ENCODE peak calls at places on chromosomes 13 and 19, in five cellular contexts. One of them, this sample, is unnamed.

GRCh38 chr13:51643114-51643881 is 59.0 kb downstream of the WDFY2 start:
- DNase-seq in tibial artery: no peak
- DNase-seq in fibroblast of lung: peak; percentile 81
- DNase-seq in small intestine: no peak
- DNase-seq in GM23248: peak; percentile 94
- DNase-seq in this sample: peak; percentile 93

GRCh38 chr19:52200044-52200443 is 10.2 kb downstream of the PPP2R1A start:
- DNase-seq in tibial artery: peak; percentile 76
- DNase-seq in fibroblast of lung: peak; percentile 46
- DNase-seq in small intestine: no peak
- DNase-seq in GM23248: peak; percentile 93
- DNase-seq in this sample: peak; percentile 68

GRCh38 chr13:80604094-80604493 is 263.2 kb upstream of the SPRY2 start:
- DNase-seq in small intestine: no peak
- DNase-seq in tibial artery: no peak
- DNase-seq in fibroblast of lung: no peak
- DNase-seq in GM23248: no peak
- DNase-seq in this sample: no peak

GRCh38 chr19:38264486-38265212 is at the start of gene SPINT2:
- DNase-seq in tibial artery: no peak
- DNase-seq in small intestine: no peak
- DNase-seq in GM23248: peak; percentile 26
- DNase-seq in fibroblast of lung: no peak
- DNase-seq in this sample: no peak

GRCh38 chr13:66424417-66424816 is 805.7 kb downstream of the PCDH9 start:
- DNase-seq in tibial artery: no peak
- DNase-seq in fibroblast of lung: peak; percentile 69
- DNase-seq in small intestine: no peak
- DNase-seq in GM23248: no peak
- DNase-seq in this sample: peak; percentile 72

GRCh38 chr13:110387451-110388140 is 80.5 kb downstream of the COL4A2 start:
- DNase-seq in GM23248: no peak
- DNase-seq in small intestine: no peak
- DNase-seq in fibroblast of lung: peak; percentile 64
- DNase-seq in tibial artery: peak; percentile 89
- DNase-seq in this sample: no peak

GRCh38 chr13:35797946-35798345 is 321.5 kb upstream of the MAB21L1 start:
- DNase-seq in tibial artery: no peak
- DNase-seq in GM23248: no peak
- DNase-seq in fibroblast of lung: no peak
- DNase-seq in small intestine: no peak
- DNase-seq in this sample: no peak

GRCh38 chr13:30708541-30708940 is 26.8 kb upstream of the ALOX5AP start:
- DNase-seq in fibroblast of lung: peak; percentile 55
- DNase-seq in small intestine: no peak
- DNase-seq in tibial artery: no peak
- DNase-seq in GM23248: peak; percentile 33
- DNase-seq in this sample: peak; percentile 61

GRCh38 chr13:105948143-105948542 is 587.3 kb downstream of the EFNB2 start:
- DNase-seq in GM23248: no peak
- DNase-seq in fibroblast of lung: no peak
- DNase-seq in small intestine: no peak
- DNase-seq in tibial artery: no peak
- DNase-seq in this sample: no peak

GRCh38 chr13:113220877-113221276 is 11.5 kb downstream of the CUL4A start:
- DNase-seq in tibial artery: no peak
- DNase-seq in GM23248: no peak
- DNase-seq in small intestine: no peak
- DNase-seq in fibroblast of lung: peak; percentile 17
- DNase-seq in this sample: peak; percentile 8

GRCh38 chr19:11554160-11554559 is 4.9 kb downstream of the ELOF1 start:
- DNase-seq in fibroblast of lung: no peak
- DNase-seq in GM23248: no peak
- DNase-seq in small intestine: no peak
- DNase-seq in tibial artery: no peak
- DNase-seq in this sample: no peak

GRCh38 chr19:17294051-17294891 is 9.0 kb downstream of the ABHD8 start:
- DNase-seq in GM23248: peak; percentile 49
- DNase-seq in small intestine: no peak
- DNase-seq in fibroblast of lung: no peak
- DNase-seq in tibial artery: no peak
- DNase-seq in this sample: no peak

GRCh38 chr19:3520166-3521103 is 14.3 kb downstream of the FZR1 start:
- DNase-seq in small intestine: peak; percentile 93
- DNase-seq in tibial artery: no peak
- DNase-seq in GM23248: no peak
- DNase-seq in fibroblast of lung: no peak
- DNase-seq in this sample: no peak

GRCh38 chr13:76886292-76887061 is at the start of gene KCTD12:
- DNase-seq in GM23248: peak; percentile 92
- DNase-seq in fibroblast of lung: peak; percentile 87
- DNase-seq in small intestine: peak; percentile 34
- DNase-seq in tibial artery: peak; percentile 94
- DNase-seq in this sample: peak; percentile 74

GRCh38 chr13:25771208-25771607 is 280.6 kb downstream of the SHISA2 start:
- DNase-seq in small intestine: no peak
- DNase-seq in tibial artery: no peak
- DNase-seq in GM23248: no peak
- DNase-seq in fibroblast of lung: no peak
- DNase-seq in this sample: peak; percentile 33

GRCh38 chr19:33388817-33389573 is 15.5 kb downstream of the CEBPG start:
- DNase-seq in tibial artery: peak; percentile 76
- DNase-seq in GM23248: no peak
- DNase-seq in fibroblast of lung: no peak
- DNase-seq in small intestine: no peak
- DNase-seq in this sample: no peak

GRCh38 chr19:44112802-44113137 is 429 bp upstream of the ZNF225 start:
- DNase-seq in small intestine: no peak
- DNase-seq in fibroblast of lung: no peak
- DNase-seq in tibial artery: no peak
- DNase-seq in GM23248: no peak
- DNase-seq in this sample: no peak

GRCh38 chr13:49084961-49085360 is 109.2 kb downstream of the FNDC3A start:
- DNase-seq in GM23248: no peak
- DNase-seq in small intestine: no peak
- DNase-seq in tibial artery: no peak
- DNase-seq in fibroblast of lung: no peak
- DNase-seq in this sample: no peak

GRCh38 chr13:58619396-58620113 is 988.0 kb downstream of the PCDH17 start:
- DNase-seq in fibroblast of lung: no peak
- DNase-seq in GM23248: no peak
- DNase-seq in small intestine: no peak
- DNase-seq in tibial artery: no peak
- DNase-seq in this sample: peak; percentile 4

GRCh38 chr19:10112037-10112751 is 701 bp downstream of the P2RY11 start:
- DNase-seq in GM23248: peak; percentile 43
- DNase-seq in fibroblast of lung: no peak
- DNase-seq in tibial artery: no peak
- DNase-seq in small intestine: no peak
- DNase-seq in this sample: no peak

GRCh38 chr13:21436582-21436981 is 22.5 kb downstream of the ZDHHC20 start:
- DNase-seq in small intestine: no peak
- DNase-seq in fibroblast of lung: no peak
- DNase-seq in GM23248: no peak
- DNase-seq in tibial artery: no peak
- DNase-seq in this sample: no peak

GRCh38 chr19:16161848-16162247 is 11.5 kb downstream of the CIB3 start:
- DNase-seq in small intestine: no peak
- DNase-seq in GM23248: peak; percentile 61
- DNase-seq in fibroblast of lung: peak; percentile 63
- DNase-seq in tibial artery: no peak
- DNase-seq in this sample: peak; percentile 69

GRCh38 chr19:12872941-12873890 is 8.0 kb downstream of the DNASE2 start:
- DNase-seq in tibial artery: peak; percentile 78
- DNase-seq in GM23248: peak; percentile 57
- DNase-seq in fibroblast of lung: peak; percentile 35
- DNase-seq in small intestine: peak; percentile 86
- DNase-seq in this sample: no peak

GRCh38 chr13:51770160-51770559 is 33.8 kb downstream of the DHRS12 start:
- DNase-seq in GM23248: no peak
- DNase-seq in fibroblast of lung: no peak
- DNase-seq in small intestine: no peak
- DNase-seq in tibial artery: no peak
- DNase-seq in this sample: no peak

GRCh38 chr19:8208710-8209110 is 460 bp upstream of the CERS4 start:
- DNase-seq in tibial artery: peak; percentile 73
- DNase-seq in GM23248: no peak
- DNase-seq in fibroblast of lung: no peak
- DNase-seq in small intestine: peak; percentile 42
- DNase-seq in this sample: no peak

GRCh38 chr19:54440641-54441040 is 8.4 kb upstream of the LENG8 start:
- DNase-seq in small intestine: no peak
- DNase-seq in tibial artery: no peak
- DNase-seq in GM23248: no peak
- DNase-seq in fibroblast of lung: no peak
- DNase-seq in this sample: no peak

GRCh38 chr13:36919833-36920611 is at the start of gene SMAD9:
- DNase-seq in small intestine: peak; percentile 34
- DNase-seq in fibroblast of lung: peak; percentile 59
- DNase-seq in tibial artery: peak; percentile 87
- DNase-seq in GM23248: peak; percentile 95
- DNase-seq in this sample: peak; percentile 41

GRCh38 chr19:38737921-38738731 is 6.1 kb downstream of the CAPN12 start:
- DNase-seq in small intestine: no peak
- DNase-seq in GM23248: no peak
- DNase-seq in fibroblast of lung: no peak
- DNase-seq in tibial artery: no peak
- DNase-seq in this sample: no peak

GRCh38 chr19:43465468-43466120 is at the start of gene LYPD3:
- DNase-seq in tibial artery: no peak
- DNase-seq in fibroblast of lung: peak; percentile 54
- DNase-seq in small intestine: peak; percentile 54
- DNase-seq in GM23248: peak; percentile 82
- DNase-seq in this sample: no peak

GRCh38 chr19:15265849-15266248 is 33.6 kb upstream of the EPHX3 start:
- DNase-seq in tibial artery: peak; percentile 98
- DNase-seq in fibroblast of lung: peak; percentile 99
- DNase-seq in GM23248: peak; percentile 94
- DNase-seq in small intestine: no peak
- DNase-seq in this sample: peak; percentile 92

GRCh38 chr19:42158926-42159325 is 26.7 kb upstream of the POU2F2 start:
- DNase-seq in GM23248: no peak
- DNase-seq in small intestine: no peak
- DNase-seq in fibroblast of lung: no peak
- DNase-seq in tibial artery: no peak
- DNase-seq in this sample: no peak

GRCh38 chr13:70107498-70108271 is at the start of gene ATXN8OS:
- DNase-seq in tibial artery: no peak
- DNase-seq in fibroblast of lung: no peak
- DNase-seq in GM23248: no peak
- DNase-seq in small intestine: no peak
- DNase-seq in this sample: no peak

GRCh38 chr13:71034018-71034417 is 833.0 kb downstream of the DACH1 start:
- DNase-seq in GM23248: no peak
- DNase-seq in small intestine: no peak
- DNase-seq in fibroblast of lung: no peak
- DNase-seq in tibial artery: no peak
- DNase-seq in this sample: no peak

DNA sequence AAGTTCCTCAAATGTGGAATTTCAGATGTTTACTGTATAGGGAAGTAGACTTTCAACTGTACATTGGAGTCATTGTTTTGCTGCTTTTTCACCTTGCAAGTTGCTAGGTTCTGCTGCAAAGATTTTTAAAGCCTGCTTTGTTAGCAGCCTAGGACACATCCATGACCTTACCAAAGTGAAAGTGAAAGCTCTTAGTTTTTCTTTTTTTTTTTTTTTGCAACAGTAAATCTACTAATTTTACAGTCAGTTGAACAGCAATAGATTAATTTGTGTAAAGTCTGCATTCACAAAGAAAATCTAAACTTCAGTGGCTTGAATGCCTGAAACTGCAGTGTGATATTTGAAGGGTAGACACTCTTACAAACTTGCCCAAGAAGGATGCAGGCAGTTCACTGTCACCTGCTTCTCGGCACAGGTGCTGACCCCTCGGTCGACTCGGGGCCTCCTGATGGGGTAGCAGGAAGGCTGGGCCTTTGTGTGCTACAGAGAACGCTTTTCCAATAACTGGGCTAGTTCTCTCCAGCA is 5.0 kb upstream of the MTIF3 start:
- DNase-seq in small intestine: peak; percentile 56
- DNase-seq in tibial artery: no peak
- DNase-seq in fibroblast of lung: peak; percentile 30
- DNase-seq in GM23248: peak; percentile 16
- DNase-seq in this sample: no peak
- H3K4me3 ChIP-seq in small intestine: peak overlapping the region; percentile 42
- H3K4me3 ChIP-seq in tibial artery: peak overlapping the region; percentile 23
- H3K4me3 ChIP-seq in fibroblast of lung: peak overlapping the region; percentile 7
- H3K4me3 ChIP-seq in GM23248: peak overlapping the region; percentile 54
- H3K4me3 ChIP-seq in this sample: peak overlapping the region; percentile 9

DNA sequence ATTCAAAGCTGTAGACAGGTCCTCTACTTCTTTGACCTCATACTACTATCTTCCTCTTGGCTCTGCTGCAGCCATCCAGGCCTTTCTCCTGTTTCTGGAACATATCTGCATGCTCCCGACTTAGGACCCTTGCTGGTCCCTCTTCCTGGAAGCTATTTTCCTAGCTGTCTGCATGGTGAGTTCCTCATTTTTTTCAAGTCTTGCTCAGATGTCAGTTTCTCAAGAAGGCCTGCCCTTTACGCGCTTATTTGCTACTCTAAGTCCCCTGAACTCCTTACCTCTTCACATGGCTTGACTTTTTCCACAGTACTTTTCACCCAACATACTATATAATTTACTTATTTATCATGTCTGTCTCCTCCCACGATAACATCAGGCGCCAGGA is 31.4 kb downstream of the DNAJC3 start:
- DNase-seq in small intestine: no peak
- DNase-seq in GM23248: no peak
- DNase-seq in tibial artery: no peak
- DNase-seq in fibroblast of lung: no peak
- DNase-seq in this sample: no peak
- H3K27ac ChIP-seq in small intestine: no peak overlapping the region
- H3K27ac ChIP-seq in GM23248: no peak overlapping the region
- H3K27ac ChIP-seq in tibial artery: no peak overlapping the region
- H3K27ac ChIP-seq in fibroblast of lung: no peak overlapping the region
- H3K27ac ChIP-seq in this sample: no peak overlapping the region

GRCh38 chr19:47020992-47021496 is 1.4 kb downstream of the NPAS1 start:
- DNase-seq in small intestine: no peak
- DNase-seq in tibial artery: no peak
- DNase-seq in GM23248: peak; percentile 65
- DNase-seq in fibroblast of lung: no peak
- DNase-seq in this sample: no peak
- H3K4me3 ChIP-seq in small intestine: peak overlapping the region; percentile 34
- H3K4me3 ChIP-seq in tibial artery: peak overlapping the region; percentile 43
- H3K4me3 ChIP-seq in GM23248: peak overlapping the region; percentile 74
- H3K4me3 ChIP-seq in fibroblast of lung: peak overlapping the region; percentile 21
- H3K4me3 ChIP-seq in this sample: no peak overlapping the region

GRCh38 chr13:104577029-104577820 is 1511.0 kb upstream of the SLC10A2 start:
- DNase-seq in tibial artery: no peak
- DNase-seq in fibroblast of lung: no peak
- DNase-seq in GM23248: no peak
- DNase-seq in small intestine: no peak
- DNase-seq in this sample: peak; percentile 71
- H3K27ac ChIP-seq in tibial artery: no peak overlapping the region
- H3K27ac ChIP-seq in fibroblast of lung: no peak overlapping the region
- H3K27ac ChIP-seq in GM23248: no peak overlapping the region
- H3K27ac ChIP-seq in small intestine: no peak overlapping the region
- H3K27ac ChIP-seq in this sample: no peak overlapping the region